ENCODE peak calls at places on chromosomes 4 and X, in five cellular contexts. One of them, this sample, is unnamed.

GRCh38 chr4:109820563-109820962 is 5.0 kb downstream of the GAR1 start:
- DNase-seq in fibroblast of pulmonary artery: peak
- DNase-seq in ascending aorta: no peak
- DNase-seq in astrocyte: peak
- DNase-seq in Peyer's patch: no peak
- DNase-seq in this sample: no peak

GRCh38 chr4:156870166-156870565 is 101.4 kb downstream of the PDGFC start:
- DNase-seq in ascending aorta: no peak
- DNase-seq in Peyer's patch: no peak
- DNase-seq in astrocyte: no peak
- DNase-seq in fibroblast of pulmonary artery: peak
- DNase-seq in this sample: peak

GRCh38 chr4:22498866-22499265 is 17.0 kb downstream of the ADGRA3 start:
- DNase-seq in fibroblast of pulmonary artery: no peak
- DNase-seq in ascending aorta: no peak
- DNase-seq in astrocyte: no peak
- DNase-seq in Peyer's patch: no peak
- DNase-seq in this sample: no peak

GRCh38 chrX:40552768-40553167 is 28.0 kb upstream of the ATP6AP2 start:
- DNase-seq in fibroblast of pulmonary artery: peak
- DNase-seq in astrocyte: no peak
- DNase-seq in ascending aorta: no peak
- DNase-seq in Peyer's patch: no peak
- DNase-seq in this sample: peak

GRCh38 chr4:18319456-18319855 is 297.9 kb upstream of the LCORL start:
- DNase-seq in Peyer's patch: no peak
- DNase-seq in ascending aorta: no peak
- DNase-seq in astrocyte: no peak
- DNase-seq in fibroblast of pulmonary artery: no peak
- DNase-seq in this sample: no peak

GRCh38 chr4:113278324-113278934 is 229.0 kb downstream of the ANK2 start:
- DNase-seq in astrocyte: peak
- DNase-seq in fibroblast of pulmonary artery: peak
- DNase-seq in Peyer's patch: peak
- DNase-seq in ascending aorta: peak
- DNase-seq in this sample: peak

GRCh38 chrX:46263494-46263893 is 281.7 kb downstream of the ZNF674 start:
- DNase-seq in astrocyte: no peak
- DNase-seq in fibroblast of pulmonary artery: no peak
- DNase-seq in ascending aorta: no peak
- DNase-seq in Peyer's patch: no peak
- DNase-seq in this sample: no peak

GRCh38 chr4:2313366-2313765 is 51.5 kb upstream of the MXD4 start:
- DNase-seq in fibroblast of pulmonary artery: no peak
- DNase-seq in Peyer's patch: no peak
- DNase-seq in astrocyte: no peak
- DNase-seq in ascending aorta: no peak
- DNase-seq in this sample: no peak

GRCh38 chr4:105496899-105497298 is 23.0 kb upstream of the PPA2 start:
- DNase-seq in Peyer's patch: no peak
- DNase-seq in astrocyte: no peak
- DNase-seq in fibroblast of pulmonary artery: no peak
- DNase-seq in ascending aorta: no peak
- DNase-seq in this sample: peak

GRCh38 chr4:13733817-13734216 is 106.3 kb upstream of the BOD1L1 start:
- DNase-seq in fibroblast of pulmonary artery: peak
- DNase-seq in Peyer's patch: no peak
- DNase-seq in astrocyte: no peak
- DNase-seq in ascending aorta: no peak
- DNase-seq in this sample: peak

GRCh38 chrX:150635952-150636351 is 57.2 kb upstream of the MTMR1 start:
- DNase-seq in astrocyte: peak
- DNase-seq in ascending aorta: no peak
- DNase-seq in Peyer's patch: no peak
- DNase-seq in fibroblast of pulmonary artery: peak
- DNase-seq in this sample: peak

GRCh38 chrX:41596586-41596985 is 92.2 kb upstream of the GPR34 start:
- DNase-seq in astrocyte: peak
- DNase-seq in Peyer's patch: no peak
- DNase-seq in ascending aorta: no peak
- DNase-seq in fibroblast of pulmonary artery: peak
- DNase-seq in this sample: no peak

GRCh38 chrX:12065251-12065650 is 73.0 kb upstream of the FRMPD4 start:
- DNase-seq in fibroblast of pulmonary artery: peak
- DNase-seq in ascending aorta: no peak
- DNase-seq in astrocyte: peak
- DNase-seq in Peyer's patch: no peak
- DNase-seq in this sample: peak

GRCh38 chr4:126470862-126471261 is 1156.1 kb downstream of the FAT4 start:
- DNase-seq in fibroblast of pulmonary artery: peak
- DNase-seq in ascending aorta: no peak
- DNase-seq in Peyer's patch: no peak
- DNase-seq in astrocyte: peak
- DNase-seq in this sample: peak

GRCh38 chrX:47218920-47219815 is 687 bp downstream of the CDK16 start:
- DNase-seq in Peyer's patch: peak
- DNase-seq in astrocyte: no peak
- DNase-seq in ascending aorta: peak
- DNase-seq in fibroblast of pulmonary artery: no peak
- DNase-seq in this sample: no peak

GRCh38 chrX:38880460-38880859 is 79.2 kb downstream of the MID1IP1 start:
- DNase-seq in fibroblast of pulmonary artery: no peak
- DNase-seq in astrocyte: peak
- DNase-seq in Peyer's patch: no peak
- DNase-seq in ascending aorta: no peak
- DNase-seq in this sample: no peak
- H3K4me3 ChIP-seq in fibroblast of pulmonary artery: no peak
- H3K4me3 ChIP-seq in astrocyte: no peak
- H3K4me3 ChIP-seq in Peyer's patch: no peak
- H3K4me3 ChIP-seq in ascending aorta: no peak
- H3K4me3 ChIP-seq in this sample: no peak

GRCh38 chrX:117996918-117997480 is 119.6 kb downstream of the KLHL13 start:
- DNase-seq in fibroblast of pulmonary artery: peak
- DNase-seq in Peyer's patch: no peak
- DNase-seq in astrocyte: no peak
- DNase-seq in ascending aorta: no peak
- DNase-seq in this sample: no peak
- TF ChIP-seq CTCF in fibroblast of pulmonary artery: peak
- TF ChIP-seq CTCF in Peyer's patch: no peak
- TF ChIP-seq CTCF in astrocyte: peak
- TF ChIP-seq CTCF in ascending aorta: no peak
- TF ChIP-seq CTCF in this sample: no peak

GRCh38 chrX:20361890-20362262 is 95.2 kb upstream of the RPS6KA3 start:
- DNase-seq in fibroblast of pulmonary artery: peak
- DNase-seq in astrocyte: peak
- DNase-seq in ascending aorta: no peak
- DNase-seq in Peyer's patch: no peak
- DNase-seq in this sample: peak

GRCh38 chrX:20362268-20363002 is 95.7 kb upstream of the RPS6KA3 start:
- DNase-seq in Peyer's patch: no peak
- DNase-seq in ascending aorta: no peak
- DNase-seq in astrocyte: peak
- DNase-seq in fibroblast of pulmonary artery: peak
- DNase-seq in this sample: peak

GRCh38 chrX:20364238-20364637 is 97.5 kb upstream of the RPS6KA3 start:
- DNase-seq in astrocyte: no peak
- DNase-seq in ascending aorta: no peak
- DNase-seq in fibroblast of pulmonary artery: no peak
- DNase-seq in Peyer's patch: no peak
- DNase-seq in this sample: no peak

GRCh38 chrX:20361081-20361889 is 94.6 kb upstream of the RPS6KA3 start:
- DNase-seq in ascending aorta: no peak
- DNase-seq in astrocyte: peak
- DNase-seq in fibroblast of pulmonary artery: peak
- DNase-seq in Peyer's patch: no peak
- DNase-seq in this sample: peak

GRCh38 chrX:20363003-20363674 is 96.4 kb upstream of the RPS6KA3 start:
- DNase-seq in ascending aorta: no peak
- DNase-seq in Peyer's patch: no peak
- DNase-seq in fibroblast of pulmonary artery: no peak
- DNase-seq in astrocyte: peak
- DNase-seq in this sample: peak
- H3K4me3 ChIP-seq in ascending aorta: no peak
- H3K4me3 ChIP-seq in Peyer's patch: no peak
- H3K4me3 ChIP-seq in fibroblast of pulmonary artery: no peak
- H3K4me3 ChIP-seq in astrocyte: no peak
- H3K4me3 ChIP-seq in this sample: no peak

GRCh38 chr4:41573458-41574129 is 35.6 kb downstream of the LIMCH1 start:
- DNase-seq in ascending aorta: no peak
- DNase-seq in astrocyte: peak
- DNase-seq in fibroblast of pulmonary artery: peak
- DNase-seq in Peyer's patch: no peak
- DNase-seq in this sample: no peak

GRCh38 chr4:41567186-41567585 is 29.2 kb downstream of the LIMCH1 start:
- DNase-seq in fibroblast of pulmonary artery: no peak
- DNase-seq in astrocyte: no peak
- DNase-seq in ascending aorta: no peak
- DNase-seq in Peyer's patch: no peak
- DNase-seq in this sample: no peak

GRCh38 chr4:41571422-41571821 is 33.5 kb downstream of the LIMCH1 start:
- DNase-seq in ascending aorta: no peak
- DNase-seq in fibroblast of pulmonary artery: no peak
- DNase-seq in astrocyte: no peak
- DNase-seq in Peyer's patch: no peak
- DNase-seq in this sample: no peak

GRCh38 chr4:41572414-41572986 is 34.5 kb downstream of the LIMCH1 start:
- DNase-seq in Peyer's patch: no peak
- DNase-seq in fibroblast of pulmonary artery: no peak
- DNase-seq in astrocyte: no peak
- DNase-seq in ascending aorta: no peak
- DNase-seq in this sample: no peak

DNA sequence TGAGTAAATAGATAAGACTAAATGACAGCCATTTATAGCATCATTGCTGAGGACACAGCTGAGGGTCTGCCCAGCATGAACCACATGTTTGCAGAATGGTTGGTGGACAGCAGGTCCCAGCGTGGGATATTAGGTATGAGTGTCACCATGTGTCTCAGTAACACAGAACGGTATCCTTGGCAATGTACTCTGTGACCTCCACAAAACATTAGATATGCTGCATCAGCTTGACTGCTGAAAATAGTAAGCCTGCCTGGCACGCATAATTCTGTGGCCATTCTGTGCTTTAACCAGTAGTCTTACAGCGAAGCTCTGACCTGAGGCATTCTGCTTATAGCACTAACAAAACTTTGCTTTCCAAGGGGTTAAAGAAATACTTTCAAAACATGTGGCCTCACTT is 32.0 kb downstream of the LIMCH1 start:
- DNase-seq in Peyer's patch: no peak
- DNase-seq in astrocyte: no peak
- DNase-seq in ascending aorta: peak
- DNase-seq in fibroblast of pulmonary artery: no peak
- DNase-seq in this sample: no peak
- TF ChIP-seq CTCF in Peyer's patch: no peak
- TF ChIP-seq CTCF in astrocyte: no peak
- TF ChIP-seq CTCF in ascending aorta: no peak
- TF ChIP-seq CTCF in fibroblast of pulmonary artery: no peak
- TF ChIP-seq CTCF in this sample: no peak

GRCh38 chr4:90546114-90546513 is 418.9 kb downstream of the CCSER1 start:
- DNase-seq in ascending aorta: no peak
- DNase-seq in astrocyte: no peak
- DNase-seq in Peyer's patch: no peak
- DNase-seq in fibroblast of pulmonary artery: peak
- DNase-seq in this sample: no peak
- H3K4me3 ChIP-seq in ascending aorta: no peak
- H3K4me3 ChIP-seq in astrocyte: no peak
- H3K4me3 ChIP-seq in Peyer's patch: no peak
- H3K4me3 ChIP-seq in fibroblast of pulmonary artery: no peak
- H3K4me3 ChIP-seq in this sample: no peak